ENCODE peak calls at places on chromosomes 12 and 14, in eight cellular contexts. B, F, D, H, Y, T, Q and M are unnamed samples.

GRCh38 chr12:64407342-64408223 is 3.4 kb downstream of the XPOT start:
- DNase-seq in F (no peak), H (no peak), T (no peak), Q (no peak), Y (no peak), B (no peak), D (no peak), M (no peak)

GRCh38 chr12:31732926-31733548 is 4.2 kb upstream of the AMN1 start:
- DNase-seq in H (no peak), B (peak), Q (no peak), T (peak), Y (no peak), D (no peak), F (no peak), M (no peak)

GRCh38 chr12:96434107-96434506 is 33.9 kb upstream of the CDK17 start:
- DNase-seq in D (peak), F (no peak), Y (peak), H (no peak), T (peak), B (no peak), Q (no peak), M (peak)

GRCh38 chr12:102954143-102954542 is 3.3 kb upstream of the ASCL1 start:
- DNase-seq in Y (no peak), T (no peak), F (no peak), Q (no peak), B (no peak), D (no peak), H (no peak), M (no peak)

GRCh38 chr14:51441001-51441400 is 201.0 kb downstream of the TMX1 start:
- DNase-seq in T (no peak), F (no peak), H (no peak), Y (no peak), D (no peak), Q (no peak), B (no peak), M (no peak)

GRCh38 chr14:102622262-102622885 is 29.9 kb downstream of the RCOR1 start:
- DNase-seq in H (no peak), F (no peak), Y (peak), Q (no peak), D (no peak), B (peak), T (peak), M (peak)

GRCh38 chr12:82803201-82803600 is 116.5 kb downstream of the TMTC2 start:
- DNase-seq in H (no peak), B (no peak), D (no peak), Y (no peak), Q (no peak), T (no peak), F (no peak), M (no peak)

GRCh38 chr12:90290980-90291975 is 582.6 kb upstream of the ATP2B1 start:
- DNase-seq in Q (no peak), F (no peak), Y (no peak), D (no peak), H (peak), B (no peak), T (peak), M (no peak)

GRCh38 chr12:76199808-76200207 is 115.3 kb upstream of the NAP1L1 start:
- DNase-seq in F (no peak), D (no peak), T (peak), H (no peak), B (no peak), Y (no peak), Q (no peak), M (no peak)

GRCh38 chr12:75959060-75959459 is 72.5 kb downstream of the PHLDA1 start:
- DNase-seq in F (no peak), T (no peak), Y (no peak), D (no peak), B (peak), Q (no peak), H (no peak), M (no peak)

GRCh38 chr12:91974541-91974940 is 171.1 kb downstream of the BTG1 start:
- DNase-seq in Q (no peak), B (no peak), H (no peak), T (no peak), Y (no peak), D (no peak), F (no peak), M (no peak)

GRCh38 chr12:110279976-110280783 is 867 bp upstream of the ATP2A2 start:
- DNase-seq in T (no peak), B (peak), Y (peak), H (peak), Q (peak), F (no peak), D (peak), M (peak)

GRCh38 chr14:92922883-92923743 is at the start of gene CHGA:
- DNase-seq in F (no peak), B (peak), Q (peak), H (peak), Y (peak), D (peak), T (peak), M (peak)

GRCh38 chr12:26026713-26027112 is 68.2 kb downstream of the RASSF8 start:
- DNase-seq in F (no peak), Q (no peak), D (no peak), Y (no peak), H (no peak), B (no peak), T (no peak), M (no peak)

GRCh38 chr14:100950024-100950423 is 46.5 kb upstream of the RTL1 start:
- DNase-seq in H (no peak), T (no peak), Q (no peak), B (no peak), Y (no peak), F (no peak), D (no peak), M (no peak)

GRCh38 chr12:74539765-74540526 is 2.3 kb downstream of the ATXN7L3B start:
- DNase-seq in D (no peak), Y (no peak), F (no peak), Q (no peak), H (no peak), B (no peak), T (peak), M (no peak)

GRCh38 chr12:56900583-56900982 is 33.6 kb downstream of the SDR9C7 start:
- DNase-seq in F (no peak), B (no peak), Q (no peak), H (no peak), Y (no peak), D (no peak), T (peak), M (no peak)

GRCh38 chr14:89139404-89140247 is 277.4 kb downstream of the FOXN3 start:
- DNase-seq in D (no peak), B (peak), Q (no peak), T (no peak), H (no peak), Y (no peak), F (no peak), M (no peak)

GRCh38 chr12:108597559-108598471 is at the start of gene TMEM119:
- DNase-seq in Q (peak), T (peak), D (no peak), B (peak), F (no peak), Y (no peak), H (no peak), M (no peak)

GRCh38 chr14:22842211-22843122 is 6.1 kb downstream of the MMP14 start:
- DNase-seq in B (peak), Q (no peak), Y (no peak), D (no peak), H (no peak), F (no peak), T (no peak), M (no peak)

GRCh38 chr12:88638956-88639355 is 58.7 kb upstream of the KITLG start:
- DNase-seq in H (no peak), Y (no peak), T (peak), D (no peak), B (no peak), F (no peak), Q (no peak), M (no peak)

GRCh38 chr14:104294628-104294982 is 156.2 kb downstream of the KIF26A start:
- DNase-seq in B (no peak), H (peak), D (no peak), T (no peak), Y (peak), F (no peak), Q (no peak), M (no peak)

GRCh38 chr12:107549786-107550480 is 135.7 kb upstream of the PWP1 start:
- DNase-seq in Q (no peak), D (no peak), B (no peak), T (no peak), Y (peak), F (no peak), H (no peak), M (no peak)

GRCh38 chr14:38755036-38755435 is 348.0 kb downstream of the SEC23A start:
- DNase-seq in T (peak), F (no peak), Y (no peak), D (no peak), B (no peak), H (no peak), Q (no peak), M (no peak)

GRCh38 chr14:104783484-104784217 is 11.9 kb downstream of the AKT1 start:
- DNase-seq in Y (no peak), Q (no peak), B (no peak), H (no peak), T (no peak), D (no peak), F (no peak), M (no peak)

GRCh38 chr14:60204104-60204842 is 39.1 kb upstream of the DHRS7 start:
- DNase-seq in B (no peak), Q (no peak), H (no peak), D (no peak), Y (peak), T (no peak), F (no peak), M (peak)

GRCh38 chr12:52871291-52871961 is 22.6 kb upstream of the KRT78 start:
- DNase-seq in T (peak), F (no peak), Q (no peak), Y (peak), D (no peak), B (no peak), H (peak), M (no peak)

GRCh38 chr12:122977153-122977552 is 2.1 kb downstream of the OGFOD2 start:
- DNase-seq in B (no peak), Q (no peak), D (no peak), H (no peak), T (no peak), Y (no peak), F (peak), M (no peak)

GRCh38 chr14:103872492-103873113 is 25.2 kb upstream of the PPP1R13B start:
- DNase-seq in H (no peak), B (peak), Y (no peak), D (no peak), Q (no peak), F (no peak), T (no peak), M (no peak)

GRCh38 chr14:52267501-52268190 is at the start of gene PTGDR:
- DNase-seq in Y (peak), H (no peak), Q (peak), B (peak), T (peak), F (peak), D (peak), M (no peak)

GRCh38 chr12:7994731-7995205 is 37.7 kb upstream of the FOXJ2 start:
- DNase-seq in Q (no peak), Y (no peak), H (no peak), T (peak), D (no peak), B (peak), F (no peak), M (no peak)

GRCh38 chr12:12893438-12893837 is 2.1 kb downstream of the GPRC5A start:
- DNase-seq in T (no peak), F (no peak), Q (no peak), B (no peak), D (no peak), Y (no peak), H (no peak), M (no peak)
- H3K4me3 ChIP-seq in T (no peak), F (no peak), Q (no peak), B (no peak), D (no peak), Y (peak), H (no peak), M (no peak)

GRCh38 chr14:77140343-77140936 is 1.2 kb downstream of the ZDHHC22 start:
- DNase-seq in T (no peak), D (no peak), Y (no peak), F (peak), Q (no peak), H (no peak), B (peak), M (no peak)
- H3K4me3 ChIP-seq in T (peak), D (no peak), Y (no peak), F (no peak), Q (peak), H (no peak), B (peak), M (no peak)

DNA sequence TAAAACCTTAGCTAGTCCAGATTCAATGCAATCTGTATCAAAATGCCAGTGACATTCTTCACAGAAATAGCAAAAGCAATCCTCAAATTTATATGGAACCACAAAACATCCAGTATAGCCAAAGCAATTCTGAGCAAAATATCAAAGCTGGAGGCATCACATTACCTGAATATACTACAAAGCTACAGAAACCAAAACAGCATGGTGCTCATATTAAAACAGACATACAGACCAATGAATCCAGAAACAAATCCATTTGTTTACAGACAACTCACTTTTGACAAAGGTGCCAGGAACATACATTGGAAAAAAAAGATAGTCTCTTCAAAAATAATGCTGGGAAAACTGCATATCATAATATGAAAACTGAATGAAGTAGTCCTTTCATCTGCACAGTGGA is 4.8 kb downstream of the KLRC4 start:
- DNase-seq in H (no peak), B (no peak), Q (no peak), T (no peak), F (no peak), D (no peak), Y (no peak), M (no peak)
- H3K4me3 ChIP-seq in H (no peak), B (no peak), Q (no peak), T (no peak), F (no peak), D (peak), Y (no peak), M (no peak)

DNA sequence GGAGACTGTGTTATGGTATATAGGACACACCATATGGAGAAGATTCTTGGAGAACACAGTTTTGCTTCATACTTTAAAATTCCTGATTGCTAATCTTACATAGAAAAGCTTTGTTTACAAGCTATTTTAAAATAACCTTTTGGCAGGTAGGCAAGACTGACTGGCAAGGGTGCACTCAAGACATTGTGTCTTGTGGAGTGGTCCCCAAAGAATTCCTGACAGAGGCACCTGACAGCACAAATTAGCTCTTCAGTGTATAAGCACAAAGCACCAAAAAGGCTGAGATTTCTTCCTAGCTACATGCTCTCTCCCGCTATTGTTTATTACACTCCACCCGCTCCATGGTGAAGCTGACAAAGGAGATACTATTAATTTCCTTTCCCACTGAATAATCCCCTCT is 139.3 kb downstream of the MON2 start:
- DNase-seq in T (no peak), D (no peak), Y (no peak), H (no peak), B (no peak), F (no peak), Q (no peak), M (no peak)
- H3K4me3 ChIP-seq in T (no peak), D (no peak), Y (no peak), H (peak), B (no peak), F (no peak), Q (no peak), M (no peak)

DNA sequence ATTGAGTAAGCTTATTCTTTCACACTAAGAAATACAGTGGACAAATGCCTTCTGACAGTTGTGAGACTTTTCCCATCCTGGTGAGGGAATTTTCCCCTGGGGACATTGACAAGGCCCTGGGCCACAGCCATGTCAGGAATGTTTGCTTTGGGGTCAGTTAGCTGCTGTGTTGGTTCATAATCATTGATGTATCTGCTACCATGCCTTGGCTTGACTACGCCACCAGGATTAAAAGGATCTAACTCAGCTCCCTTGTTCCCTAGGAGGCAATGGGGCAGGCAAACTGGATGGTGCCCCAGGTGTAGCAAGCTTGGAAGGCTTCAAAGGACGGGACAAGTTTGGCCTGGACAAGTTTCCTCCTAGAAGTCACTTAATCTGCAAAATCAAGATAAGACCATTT is 3.1 kb upstream of the CCDC88C start:
- DNase-seq in T (no peak), B (no peak), Q (no peak), F (no peak), Y (no peak), H (no peak), D (no peak), M (no peak)
- H3K4me3 ChIP-seq in T (no peak), B (no peak), Q (no peak), F (no peak), Y (no peak), H (no peak), D (no peak), M (no peak)